ENCODE peak calls at places on chromosomes 7 and 10, in six cellular contexts. K, G, M, P, A and C are unnamed samples.

GRCh38 chr10:13784067-13784466 is 197.3 kb downstream of the PRPF18 start:
- DNase-seq in K (no peak), G (no peak), M (no peak), P (no peak), A (no peak), C (no peak)

GRCh38 chr7:89605362-89605761 is 548.9 kb upstream of the STEAP1 start:
- DNase-seq in K (peak; percentile 54), G (no peak), M (no peak), P (no peak), A (no peak), C (no peak)

GRCh38 chr7:105098863-105099515 is 85.0 kb downstream of the KMT2E start:
- DNase-seq in K (no peak), G (no peak), M (no peak), P (no peak), A (no peak), C (no peak)

GRCh38 chr7:35758421-35758820 is 42.4 kb upstream of the SEPTIN7 start:
- DNase-seq in K (peak; percentile 62), G (no peak), M (no peak), P (peak; percentile 6), A (no peak), C (no peak)

GRCh38 chr10:299969-300368 is 164.7 kb downstream of the ZMYND11 start:
- DNase-seq in K (no peak), G (no peak), M (no peak), P (no peak), A (no peak), C (no peak)

GRCh38 chr7:82339958-82340357 is 103.6 kb downstream of the CACNA2D1 start:
- DNase-seq in K (no peak), G (no peak), M (no peak), P (no peak), A (no peak), C (no peak)

GRCh38 chr7:512541-513311 is 6.9 kb downstream of the PDGFA start:
- DNase-seq in K (no peak), G (no peak), M (peak; percentile 84), P (no peak), A (no peak), C (no peak)

GRCh38 chr10:27330074-27330473 is 89.5 kb upstream of the ACBD5 start:
- DNase-seq in K (no peak), G (no peak), M (no peak), P (no peak), A (no peak), C (no peak)

GRCh38 chr10:51804861-51805260 is 105.5 kb upstream of the CSTF2T start:
- DNase-seq in K (no peak), G (peak; percentile 13), M (no peak), P (peak; percentile 22), A (no peak), C (no peak)

GRCh38 chr10:102065561-102066420 is 642 bp downstream of the HPS6 start:
- DNase-seq in K (peak; percentile 70), G (peak; percentile 68), M (peak; percentile 35), P (peak; percentile 67), A (no peak), C (no peak)